ENCODE peak calls at places on chromosomes 12 and 14, in nine cellular contexts. X is AG09319; N is fibroblast of the conjunctiva; K is stimulated activated CD4-positive, alpha-beta T cell treated with anti-CD3 and anti-CD28 coated beads, Interleukin-4, amount 100 ng/mL, for 24 hours; R is G401; B is C1 segment of cervical spinal cord; Y is adrenal gland; L is activated naive CD8-positive, alpha-beta T cell treated with anti-CD3 and anti-CD28 coated beads for 36 hours; P is GM13976. V is an unnamed sample.

GRCh38 chr12:4320287-4320858 is 640 bp upstream of the TIGAR start:
- DNase-seq in X (no peak), N (no peak), K (no peak), R (no peak), B (no peak), Y (no peak), L (no peak), P (no peak), V (no peak)

GRCh38 chr12:2251485-2252179 is 198.8 kb downstream of the CACNA1C start:
- DNase-seq in X (no peak), N (no peak), K (no peak), R (no peak), B (no peak), Y (no peak), L (no peak), P (no peak), V (no peak)

GRCh38 chr14:81432171-81432570 is 32.0 kb upstream of the STON2 start:
- DNase-seq in X (no peak), N (no peak), K (no peak), R (no peak), B (no peak), Y (no peak), L (no peak), P (no peak), V (no peak)

GRCh38 chr14:38248629-38249028 is 7.3 kb downstream of the CLEC14A start:
- DNase-seq in X (no peak), N (no peak), K (no peak), R (no peak), B (no peak), Y (no peak), L (no peak), P (no peak), V (no peak)

GRCh38 chr12:16509411-16509810 is 96.6 kb downstream of the LMO3 start:
- DNase-seq in X (no peak), N (no peak), K (no peak), R (no peak), B (no peak), Y (no peak), L (no peak), P (no peak), V (no peak)

GRCh38 chr12:4579305-4580097 is 17.5 kb downstream of the DYRK4 start:
- DNase-seq in X (no peak), N (no peak), K (no peak), R (no peak), B (no peak), Y (peak), L (no peak), P (peak), V (no peak)

GRCh38 chr12:51915003-51915625 is 7.8 kb downstream of the ACVRL1 start:
- DNase-seq in X (no peak), N (no peak), K (no peak), R (no peak), B (no peak), Y (no peak), L (no peak), P (no peak), V (no peak)

GRCh38 chr14:56487090-56487667 is 92.4 kb upstream of the TMEM260 start:
- DNase-seq in X (peak), N (no peak), K (no peak), R (peak), B (no peak), Y (no peak), L (no peak), P (no peak), V (peak)

GRCh38 chr12:110785240-110785639 is 42.5 kb upstream of the PPP1CC start:
- DNase-seq in X (no peak), N (no peak), K (no peak), R (no peak), B (no peak), Y (no peak), L (no peak), P (no peak), V (no peak)

GRCh38 chr12:1796515-1797010 is 23.8 kb upstream of the LRTM2 start:
- DNase-seq in X (no peak), N (no peak), K (peak), R (no peak), B (peak), Y (no peak), L (peak), P (peak), V (no peak)

GRCh38 chr12:130496516-130497120 is 158.9 kb downstream of the PIWIL1 start:
- DNase-seq in X (no peak), N (no peak), K (no peak), R (no peak), B (no peak), Y (no peak), L (no peak), P (no peak), V (no peak)

GRCh38 chr12:93441111-93441616 is 583 bp downstream of the UBE2N start:
- DNase-seq in X (no peak), N (no peak), K (peak), R (no peak), B (peak), Y (peak), L (peak), P (peak), V (peak)

GRCh38 chr14:60235440-60235839 is 13.6 kb upstream of the PPM1A start:
- DNase-seq in X (no peak), N (no peak), K (no peak), R (no peak), B (no peak), Y (no peak), L (no peak), P (no peak), V (no peak)

GRCh38 chr12:97168804-97169203 is 261.7 kb downstream of the NEDD1 start:
- DNase-seq in X (no peak), N (no peak), K (no peak), R (peak), B (no peak), Y (no peak), L (no peak), P (no peak), V (no peak)

GRCh38 chr12:42128327-42128726 is 16.3 kb downstream of the GXYLT1 start:
- DNase-seq in X (no peak), N (no peak), K (no peak), R (no peak), B (no peak), Y (no peak), L (no peak), P (no peak), V (no peak)